ENCODE peak calls at places on chromosomes 11 and 22, in four cellular contexts. B, Q, Y and M are unnamed samples. For H3K4me1, the result is how much of the 10 kb centered on the place peaks cover.

GRCh38 chr22:19203839-19204238 is 25.3 kb upstream of the SLC25A1 start:
- DNase-seq in B (no peak), Y (no peak), Q (no peak), M (no peak)

GRCh38 chr11:64220798-64221197 is 5.2 kb downstream of the TRPT1 start:
- DNase-seq in Y (peak), Q (no peak), B (no peak), M (no peak)

GRCh38 chr22:18997925-18998315 is 61.8 kb upstream of the PRODH start:
- DNase-seq in Q (no peak), Y (no peak), B (peak), M (no peak)

GRCh38 chr11:103322861-103323260 is 213.6 kb downstream of the DYNC2H1 start:
- DNase-seq in Q (no peak), Y (no peak), B (no peak), M (peak)

GRCh38 chr22:30705710-30706651 is 11.3 kb downstream of the OSBP2 start:
- DNase-seq in Q (peak), B (peak), Y (no peak), M (no peak)

GRCh38 chr11:121321614-121322243 is 29.2 kb downstream of the SC5D start:
- DNase-seq in Y (peak), Q (peak), B (peak), M (peak)

GRCh38 chr11:126719740-126720139 is 280.8 kb downstream of the KIRREL3 start:
- DNase-seq in Y (no peak), Q (no peak), B (no peak), M (no peak)

GRCh38 chr22:20610757-20611156 is 103.3 kb downstream of the MED15 start:
- DNase-seq in Y (no peak), Q (no peak), B (no peak), M (no peak)

GRCh38 chr22:20864186-20864908 is 5.5 kb downstream of the SNAP29 start:
- DNase-seq in B (no peak), Q (no peak), Y (no peak), M (no peak)

GRCh38 chr11:130000552-130001176 is 2.0 kb downstream of the PRDM10 start:
- DNase-seq in Y (peak), B (no peak), Q (no peak), M (no peak)

GRCh38 chr22:29148036-29148435 is 57.7 kb upstream of the EMID1 start:
- DNase-seq in Y (no peak), B (no peak), Q (no peak), M (no peak)

GRCh38 chr11:120601566-120601965 is 90.0 kb downstream of the GRIK4 start:
- DNase-seq in Q (peak), Y (no peak), B (no peak), M (peak)

GRCh38 chr11:108851781-108852180 is 186.9 kb downstream of the DDX10 start:
- DNase-seq in Q (no peak), Y (no peak), B (no peak), M (no peak)

GRCh38 chr11:102158151-102158734 is 48.0 kb downstream of the YAP1 start:
- DNase-seq in Q (no peak), B (no peak), Y (no peak), M (no peak)

GRCh38 chr11:76577199-76577920 is 93.2 kb downstream of the LRRC32 start:
- DNase-seq in Y (peak), B (no peak), Q (peak), M (peak)

GRCh38 chr11:108973402-108974119 is 308.7 kb downstream of the DDX10 start:
- DNase-seq in B (no peak), Q (peak), Y (no peak), M (peak)

GRCh38 chr11:15819679-15820286 is 536.6 kb downstream of the SOX6 start:
- DNase-seq in Q (no peak), Y (peak), B (peak), M (peak)

GRCh38 chr11:66414120-66414934 is 6.5 kb upstream of the NPAS4 start:
- DNase-seq in Y (no peak), B (peak), Q (no peak), M (no peak)

GRCh38 chr22:42150727-42151590 is 20.3 kb upstream of the CYP2D6 start:
- DNase-seq in B (no peak), Y (no peak), Q (no peak), M (no peak)

GRCh38 chr11:116993599-116993998 is 104.6 kb downstream of the SIK3 start:
- DNase-seq in Y (peak), B (peak), Q (peak), M (peak)

GRCh38 chr22:37746366-37747089 is 49.7 kb downstream of the TRIOBP start:
- DNase-seq in Q (no peak), Y (no peak), B (peak), M (no peak)

GRCh38 chr22:37747715-37748100 is 50.9 kb downstream of the TRIOBP start:
- DNase-seq in Y (no peak), Q (no peak), B (no peak), M (no peak)

GRCh38 chr22:37745548-37746365 is 48.9 kb downstream of the TRIOBP start:
- DNase-seq in Y (peak), Q (peak), B (peak), M (peak)

GRCh38 chr22:37748659-37749058 is 51.8 kb downstream of the TRIOBP start:
- DNase-seq in Q (no peak), B (no peak), Y (peak), M (no peak)

GRCh38 chr22:37747090-37747714 is 50.4 kb downstream of the TRIOBP start:
- DNase-seq in Q (peak), Y (peak), B (peak), M (peak)
- H3K4me2 ChIP-seq in Q (peak), Y (peak), B (peak), M (peak)

GRCh38 chr11:118484405-118484804 is 42.9 kb upstream of the TTC36 start:
- DNase-seq in Y (no peak), B (no peak), Q (no peak), M (no peak)

GRCh38 chr11:118488480-118489109 is 38.7 kb upstream of the TTC36 start:
- DNase-seq in Q (peak), B (peak), Y (peak), M (peak)

GRCh38 chr11:118491041-118491440 is 36.2 kb upstream of the TTC36 start:
- DNase-seq in Q (no peak), B (no peak), Y (no peak), M (no peak)

DNA sequence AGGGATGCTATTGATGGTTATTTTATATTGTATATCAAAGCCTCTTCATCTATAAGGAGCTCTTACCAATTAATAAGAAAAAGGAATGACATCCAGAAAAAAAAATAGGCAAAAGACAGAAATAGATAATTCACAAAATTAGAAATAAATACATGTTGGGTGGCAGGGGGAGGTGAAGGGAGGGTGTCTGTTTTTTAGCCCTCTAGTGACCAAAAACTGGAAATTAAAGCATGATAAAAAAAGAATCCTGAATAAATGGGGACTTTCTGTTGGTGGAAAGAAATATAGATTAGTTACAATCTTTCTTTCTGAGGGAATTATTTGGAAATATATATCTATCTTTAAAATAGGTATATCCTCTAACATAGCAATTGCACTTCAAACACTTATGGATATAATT is 42.0 kb upstream of the TTC36 start:
- DNase-seq in Y (no peak), Q (no peak), B (no peak), M (no peak)
- H3K4me1 ChIP-seq in Y (under half), Q (under half), B (under half), M (under half)

DNA sequence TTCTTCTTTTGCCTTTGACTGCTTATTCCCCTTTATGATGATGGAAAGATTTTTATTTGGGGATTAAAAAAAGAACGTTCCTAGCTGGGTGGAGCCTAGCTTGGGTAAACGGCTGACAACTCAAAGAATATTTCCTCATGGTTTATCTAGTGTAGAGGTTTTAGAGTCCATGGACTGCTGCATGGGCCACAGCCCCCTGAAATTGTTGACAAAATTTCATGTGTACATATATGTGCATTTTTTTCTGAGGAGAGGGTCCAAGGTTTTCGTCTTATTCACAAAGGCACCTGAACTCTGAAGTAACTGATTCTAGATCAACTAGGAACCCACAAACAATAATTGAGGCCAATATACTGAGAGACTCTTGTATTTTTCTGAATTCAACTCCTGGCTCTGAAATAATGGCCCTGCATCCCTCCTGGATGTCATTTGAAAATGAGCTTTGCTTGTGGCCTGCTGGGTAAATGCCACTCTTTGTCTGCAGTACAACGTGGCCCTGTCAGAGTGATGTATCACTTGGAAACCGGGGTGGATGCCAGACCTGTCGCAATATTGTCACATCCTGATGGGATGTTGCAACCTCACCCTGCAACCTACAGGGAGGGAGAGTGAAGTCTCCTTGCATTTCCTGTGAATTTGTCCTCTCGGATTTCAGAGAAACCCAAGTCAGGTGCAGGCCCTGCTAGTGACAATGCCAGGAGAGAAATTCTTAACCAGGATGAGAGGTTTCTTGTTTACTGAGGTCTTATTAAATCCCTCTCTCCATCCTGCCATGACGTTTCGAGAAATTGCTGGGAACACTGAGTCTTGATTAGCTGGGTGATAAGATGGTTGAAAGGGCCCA is 33.8 kb downstream of the EHF start:
- DNase-seq in Q (peak), B (no peak), Y (peak), M (peak)
- H3K27ac ChIP-seq in Q (peak), B (no peak), Y (peak), M (peak)

GRCh38 chr11:17839450-17839849 is 104.9 kb downstream of the KCNC1 start:
- DNase-seq in Q (no peak), Y (no peak), B (no peak), M (no peak)

GRCh38 chr11:17838102-17838501 is 103.5 kb downstream of the KCNC1 start:
- DNase-seq in Q (no peak), B (no peak), Y (no peak), M (no peak)

GRCh38 chr11:17845431-17845881 is 110.9 kb downstream of the KCNC1 start:
- DNase-seq in Q (peak), B (no peak), Y (no peak), M (peak)

DNA sequence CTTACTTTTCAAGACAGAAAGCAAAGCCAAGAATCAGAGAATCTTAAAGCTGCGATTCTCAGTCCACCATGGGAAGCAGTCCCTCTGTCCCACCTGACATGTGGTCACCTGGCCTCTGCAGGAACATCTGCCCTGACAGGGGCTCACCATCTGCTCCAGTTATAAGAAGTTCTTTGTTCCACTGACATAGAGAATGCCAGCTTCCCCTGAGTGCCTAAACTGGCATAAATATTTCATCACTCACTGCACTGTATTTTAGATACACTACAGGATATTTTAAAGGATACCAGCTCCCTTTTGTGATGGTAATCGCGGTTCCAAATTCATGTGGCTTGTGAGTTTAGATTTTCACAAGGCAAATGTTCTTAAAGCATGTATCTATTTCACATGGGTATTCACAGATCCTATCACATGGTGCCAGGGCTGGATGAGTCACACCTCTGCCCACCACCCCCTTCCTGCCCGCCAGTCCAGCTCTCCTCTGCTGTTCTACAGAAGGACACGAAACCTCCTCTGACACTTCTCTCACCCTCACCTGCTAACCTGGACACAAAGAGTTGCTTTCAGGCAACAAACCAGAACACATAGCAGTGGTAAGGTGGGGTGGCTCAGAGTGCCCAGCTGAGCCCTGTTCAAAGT is 105.5 kb downstream of the KCNC1 start:
- DNase-seq in B (no peak), Y (no peak), Q (no peak), M (no peak)
- H3K4me2 ChIP-seq in B (no peak), Y (no peak), Q (no peak), M (no peak)

GRCh38 chr22:49966041-49966715 is 5.6 kb downstream of the PIM3 start:
- DNase-seq in Y (peak), B (peak), Q (no peak), M (no peak)
- H3K4me1 ChIP-seq in Y (under half), B (under half), Q (under half), M (half or more)